ENCODE peak calls at places on chromosomes 7 and 10, in six cellular contexts. L, Q, O, F, S and X are unnamed samples.
A peak's percentile ranks its signal among the peaks of the same experiment; 100 is the strongest.

GRCh38 chr10:44206127-44206818 is 178.6 kb downstream of the CXCL12 start:
- DNase-seq in Q (no peak), L (no peak), S (no peak), F (no peak), O (no peak), X (no peak)

GRCh38 chr10:74445493-74445892 is 294.5 kb downstream of the ADK start:
- DNase-seq in Q (no peak), L (no peak), S (no peak), O (no peak), F (no peak), X (no peak)

GRCh38 chr10:26386800-26387199 is 51.3 kb upstream of the APBB1IP start:
- DNase-seq in S (no peak), Q (no peak), O (no peak), F (no peak), L (no peak), X (no peak)

GRCh38 chr10:100567249-100567648 is 31.5 kb downstream of the HIF1AN start:
- DNase-seq in F (no peak), O (no peak), L (no peak), S (no peak), Q (no peak), X (no peak)

GRCh38 chr10:31536297-31536696 is 217.3 kb downstream of the ZEB1 start:
- DNase-seq in O (no peak), S (no peak), L (no peak), Q (no peak), F (no peak), X (no peak)

GRCh38 chr10:59393349-59393748 is 31.0 kb upstream of the FAM13C start:
- DNase-seq in Q (no peak), L (no peak), F (no peak), O (no peak), S (no peak), X (no peak)

GRCh38 chr7:71750290-71750689 is 618.3 kb downstream of the GALNT17 start:
- DNase-seq in O (no peak), Q (no peak), F (no peak), S (no peak), L (no peak), X (no peak)

GRCh38 chr10:131676971-131677421 is 223.8 kb upstream of the PPP2R2D start:
- DNase-seq in S (no peak), L (no peak), Q (no peak), O (no peak), F (no peak), X (no peak)

GRCh38 chr7:121334875-121335648 is 6.3 kb downstream of the WNT16 start:
- DNase-seq in F (no peak), Q (no peak), S (no peak), O (no peak), L (no peak), X (no peak)

GRCh38 chr7:15561840-15562239 is at the start of gene AGMO:
- DNase-seq in O (peak; percentile 57), L (no peak), Q (peak; percentile 71), S (peak; percentile 63), F (peak; percentile 76), X (peak; percentile 48)

GRCh38 chr7:15571303-15571878 is 9.6 kb upstream of the AGMO start:
- DNase-seq in F (no peak), O (no peak), L (no peak), S (no peak), Q (no peak), X (no peak)

GRCh38 chr7:15566476-15566875 is 4.7 kb upstream of the AGMO start:
- DNase-seq in O (no peak), L (no peak), S (no peak), F (no peak), Q (no peak), X (no peak)

GRCh38 chr7:15567036-15567435 is 5.2 kb upstream of the AGMO start:
- DNase-seq in O (no peak), L (no peak), F (no peak), Q (no peak), S (no peak), X (no peak)

DNA sequence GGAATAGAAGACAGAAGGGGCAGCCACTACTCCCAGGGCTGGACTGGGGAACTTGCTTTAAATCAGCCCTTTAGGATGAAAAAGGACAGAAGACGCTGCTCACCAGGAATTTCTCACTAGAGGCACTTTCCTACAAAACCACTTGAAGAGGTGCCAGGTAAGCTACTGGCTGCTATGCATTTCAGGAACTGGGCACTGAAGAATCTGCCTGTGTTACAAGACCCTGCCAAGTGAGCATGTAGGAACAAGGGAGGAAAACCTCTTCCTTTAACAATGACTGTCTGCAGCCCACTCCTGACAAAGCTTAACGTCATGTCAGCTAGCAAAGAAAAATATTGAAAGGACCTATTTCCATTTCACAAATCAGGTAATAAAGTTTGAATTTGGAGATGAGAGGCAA is 5.8 kb upstream of the AGMO start:
- DNase-seq in S (no peak), L (no peak), O (no peak), Q (no peak), F (no peak), X (no peak)
- H3K27ac ChIP-seq in S (no peak overlapping the region), L (no peak overlapping the region), O (no peak overlapping the region), Q (no peak overlapping the region), F (no peak overlapping the region), X (no peak overlapping the region)

GRCh38 chr7:14483663-14484062 is 418.9 kb downstream of the DGKB start:
- DNase-seq in O (no peak), L (no peak), F (no peak), S (no peak), Q (no peak), X (no peak)
- TF ChIP-seq CTCF in O (no peak), L (no peak), F (no peak), S (no peak), Q (no peak), X (no peak)

GRCh38 chr10:17214991-17215781 is 12.9 kb upstream of the VIM start:
- DNase-seq in L (no peak), S (peak; percentile 75), F (no peak), O (no peak), Q (no peak), X (no peak)
- H3K4me3 ChIP-seq in L (no peak overlapping the region), S (no peak overlapping the region), F (peak overlapping the region; percentile 11), O (no peak overlapping the region), Q (no peak overlapping the region), X (no peak overlapping the region)

GRCh38 chr10:5893321-5893720 is 3.3 kb downstream of the FBH1 start:
- DNase-seq in S (no peak), Q (no peak), F (no peak), L (no peak), O (no peak), X (no peak)

GRCh38 chr10:5894873-5895272 is 4.8 kb downstream of the FBH1 start:
- DNase-seq in Q (peak; percentile 53), F (no peak), L (no peak), S (no peak), O (no peak), X (no peak)

GRCh38 chr10:5895804-5896203 is 5.8 kb downstream of the FBH1 start:
- DNase-seq in S (no peak), F (no peak), Q (no peak), O (no peak), L (peak; percentile 10), X (no peak)

GRCh38 chr10:5895365-5895764 is 5.3 kb downstream of the FBH1 start:
- DNase-seq in Q (no peak), O (no peak), S (no peak), F (no peak), L (no peak), X (no peak)

DNA sequence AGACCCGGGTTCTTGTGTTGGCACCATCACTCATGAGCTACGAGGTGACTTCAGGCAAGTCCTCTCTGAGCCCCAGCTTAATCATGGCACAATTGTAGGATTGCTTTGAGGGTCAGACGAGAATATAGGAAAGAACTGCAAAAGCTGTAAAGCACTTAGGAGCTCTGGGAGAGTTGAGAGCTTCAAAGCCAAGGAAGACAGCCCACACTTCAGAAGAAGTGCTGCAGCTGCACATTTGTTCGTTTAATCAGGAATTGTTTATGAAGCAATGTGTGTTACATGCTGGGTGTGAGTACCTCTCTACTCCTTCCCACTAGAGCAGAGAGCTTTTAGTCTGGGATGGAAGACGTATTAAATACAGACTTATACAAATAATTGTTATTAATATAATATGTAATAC is 4.4 kb downstream of the FBH1 start:
- DNase-seq in S (no peak), Q (no peak), F (no peak), L (no peak), O (no peak), X (no peak)
- H3K27ac ChIP-seq in S (no peak overlapping the region), Q (peak overlapping the region; percentile 93), F (no peak overlapping the region), L (no peak overlapping the region), O (no peak overlapping the region), X (no peak overlapping the region)

GRCh38 chr7:69211739-69212138 is 386.5 kb upstream of the AUTS2 start:
- DNase-seq in S (peak; percentile 30), L (no peak), Q (no peak), O (no peak), F (no peak), X (no peak)
- TF ChIP-seq CTCF in S (peak; percentile 5), L (no peak), Q (peak; percentile 25), O (no peak), F (no peak), X (no peak)

GRCh38 chr7:100676501-100677306 is 3.2 kb downstream of the GNB2 start:
- DNase-seq in S (no peak), F (no peak), L (no peak), O (no peak), Q (peak; percentile 21), X (no peak)
- H3K4me3 ChIP-seq in S (no peak overlapping the region), F (peak overlapping the region; percentile 97), L (peak overlapping the region; percentile 99), O (peak overlapping the region; percentile 92), Q (peak overlapping the region; percentile 99), X (peak overlapping the region; percentile 100)

GRCh38 chr10:50528206-50528605 is 95.5 kb downstream of the SGMS1 start:
- DNase-seq in Q (no peak), S (no peak), L (no peak), F (no peak), O (no peak), X (no peak)

GRCh38 chr10:50529660-50530059 is 94.1 kb downstream of the SGMS1 start:
- DNase-seq in Q (no peak), F (no peak), L (no peak), S (no peak), O (no peak), X (no peak)

GRCh38 chr10:50527438-50528043 is 96.2 kb downstream of the SGMS1 start:
- DNase-seq in O (no peak), L (no peak), S (no peak), F (no peak), Q (no peak), X (no peak)

GRCh38 chr10:50522908-50523307 is 100.8 kb downstream of the SGMS1 start:
- DNase-seq in O (no peak), Q (no peak), S (no peak), F (no peak), L (no peak), X (no peak)

GRCh38 chr10:50526185-50526584 is 97.6 kb downstream of the SGMS1 start:
- DNase-seq in O (no peak), L (no peak), F (no peak), Q (no peak), S (no peak), X (no peak)
- H3K27ac ChIP-seq in O (no peak overlapping the region), L (no peak overlapping the region), F (no peak overlapping the region), Q (no peak overlapping the region), S (no peak overlapping the region), X (no peak overlapping the region)